ENCODE peak calls at places on chromosomes 1 and 21, in eight cellular contexts. S is stimulated activated CD8-positive, alpha-beta memory T cell treated with anti-CD3 and anti-CD28 coated beads, Interleukin-12 subunit alpha, Interleukin-12 subunit beta, amount 100 ng/mL, for 4 hours; C is brain microvascular endothelial cell; M is EH; B is islet precursor cell; W is OCI-LY7; R is transverse colon; Y is effector CD8-positive, alpha-beta T cell. K is an unnamed sample.

GRCh38 chr1:235018720-235019444 is 109.8 kb downstream of the TOMM20 start:
- DNase-seq in S (peak), C (no peak), M (no peak), B (no peak), W (no peak), R (no peak), Y (no peak), K (no peak)

GRCh38 chr1:210330279-210330866 is 1.7 kb downstream of the HHAT start:
- DNase-seq in S (no peak), C (peak), M (peak), B (no peak), W (no peak), R (no peak), Y (no peak), K (no peak)

GRCh38 chr1:8763888-8764287 is 53.6 kb downstream of the RERE start:
- DNase-seq in S (no peak), C (no peak), M (no peak), B (peak), W (peak), R (no peak), Y (no peak), K (no peak)

GRCh38 chr1:230210326-230210978 is 143.4 kb downstream of the GALNT2 start:
- DNase-seq in S (no peak), C (no peak), M (peak), B (no peak), W (no peak), R (no peak), Y (no peak), K (no peak)

GRCh38 chr21:21247441-21247840 is 249.2 kb downstream of the NCAM2 start:
- DNase-seq in S (no peak), C (no peak), M (no peak), B (no peak), W (no peak), R (no peak), Y (no peak), K (no peak)

GRCh38 chr1:9316080-9316444 is 23.4 kb downstream of the SPSB1 start:
- DNase-seq in S (no peak), C (no peak), M (no peak), B (no peak), W (no peak), R (no peak), Y (no peak), K (no peak)

GRCh38 chr1:32122141-32122540 is 14.3 kb downstream of the KPNA6 start:
- DNase-seq in S (no peak), C (no peak), M (no peak), B (no peak), W (no peak), R (no peak), Y (no peak), K (no peak)

GRCh38 chr21:16695074-16695473 is 817.8 kb upstream of the CXADR start:
- DNase-seq in S (no peak), C (no peak), M (no peak), B (no peak), W (no peak), R (no peak), Y (no peak), K (no peak)

GRCh38 chr1:100921110-100921706 is 25.3 kb downstream of the SLC30A7 start:
- DNase-seq in S (no peak), C (peak), M (peak), B (no peak), W (peak), R (no peak), Y (no peak), K (peak)

GRCh38 chr1:227946624-227947424 is 908 bp downstream of the WNT9A start:
- DNase-seq in S (no peak), C (peak), M (peak), B (peak), W (no peak), R (peak), Y (peak), K (peak)

GRCh38 chr1:43531906-43532584 is 1.4 kb downstream of the PTPRF start:
- DNase-seq in S (no peak), C (no peak), M (peak), B (no peak), W (no peak), R (no peak), Y (no peak), K (no peak)

GRCh38 chr1:30929944-30930525 is 21.5 kb upstream of the SDC3 start:
- DNase-seq in S (no peak), C (no peak), M (no peak), B (no peak), W (no peak), R (no peak), Y (no peak), K (no peak)

GRCh38 chr1:67791261-67791660 is 42.0 kb downstream of the GNG12 start:
- DNase-seq in S (no peak), C (peak), M (no peak), B (no peak), W (no peak), R (no peak), Y (no peak), K (no peak)

GRCh38 chr1:71083271-71083670 is 2.4 kb upstream of the ZRANB2 start:
- DNase-seq in S (no peak), C (no peak), M (peak), B (no peak), W (no peak), R (no peak), Y (no peak), K (no peak)

GRCh38 chr21:45098867-45099266 is 24.5 kb downstream of the ADARB1 start:
- DNase-seq in S (no peak), C (no peak), M (peak), B (no peak), W (peak), R (no peak), Y (no peak), K (no peak)

GRCh38 chr21:25995283-25995682 is 175.3 kb downstream of the APP start:
- DNase-seq in S (no peak), C (no peak), M (no peak), B (no peak), W (no peak), R (no peak), Y (no peak), K (no peak)

K was measured in prostate gland.